ENCODE peak calls at places on chromosomes 16 and 17, in nine cellular contexts. Q is HTR-8/SVneo; S is stimulated activated CD8-positive, alpha-beta memory T cell treated with anti-CD3 and anti-CD28 coated beads, Interleukin-15, amount 100 ng/mL, for 4 hours; K is neural progenitor cell; B is neuronal stem cell; W is cardiac muscle cell; H is stimulated activated CD4-positive, alpha-beta T cell treated with anti-CD3 and anti-CD28 coated beads, Interleukin-4, amount 100 ng/mL, for 48 hours; A is amygdala; O is HFF-Myc. Z is an unnamed sample.
A peak's percentile ranks its signal among the peaks of the same experiment; 100 is the strongest.

GRCh38 chr16:4332083-4332482 is 16.2 kb downstream of the GLIS2 start:
- DNase-seq in Q (no peak), S (no peak), K (no peak), B (no peak), W (no peak), H (no peak), A (no peak), O (no peak), Z (no peak)

GRCh38 chr17:81929253-81930141 is 2.0 kb upstream of the MAFG start:
- DNase-seq in Q (no peak), S (no peak), K (no peak), B (no peak), W (no peak), H (no peak), A (no peak), O (no peak), Z (no peak)

GRCh38 chr16:53065436-53066165 is 10.8 kb downstream of the CHD9 start:
- DNase-seq in Q (no peak), S (no peak), K (no peak), B (no peak), W (no peak), H (no peak), A (no peak), O (no peak), Z (no peak)

GRCh38 chr17:82350182-82351030 is 8.6 kb upstream of the TEX19 start:
- DNase-seq in Q (no peak), S (no peak), K (no peak), B (no peak), W (no peak), H (no peak), A (no peak), O (no peak), Z (no peak)

GRCh38 chr16:66926171-66926570 is 836 bp upstream of the RRAD start:
- DNase-seq in Q (no peak), S (no peak), K (no peak), B (no peak), W (no peak), H (no peak), A (peak; percentile 32), O (no peak), Z (no peak)

GRCh38 chr17:40611840-40612509 is 35.6 kb downstream of the SMARCE1 start:
- DNase-seq in Q (no peak), S (no peak), K (no peak), B (no peak), W (no peak), H (no peak), A (no peak), O (no peak), Z (no peak)

GRCh38 chr17:76547183-76547641 is 7.4 kb downstream of the PRCD start:
- DNase-seq in Q (peak; percentile 85), S (peak; percentile 37), K (peak; percentile 86), B (peak; percentile 67), W (peak; percentile 80), H (no peak), A (no peak), O (no peak), Z (no peak)

GRCh38 chr16:55053071-55053415 is 122.4 kb downstream of the IRX5 start:
- DNase-seq in Q (no peak), S (no peak), K (no peak), B (no peak), W (no peak), H (no peak), A (no peak), O (no peak), Z (no peak)

GRCh38 chr17:67829331-67829730 is 4.0 kb downstream of the BPTF start:
- DNase-seq in Q (no peak), S (no peak), K (peak; percentile 9), B (no peak), W (no peak), H (peak; percentile 38), A (no peak), O (no peak), Z (no peak)

GRCh38 chr16:54928421-54929089 is 2.1 kb upstream of the IRX5 start:
- DNase-seq in Q (no peak), S (no peak), K (peak; percentile 55), B (peak; percentile 30), W (no peak), H (no peak), A (no peak), O (no peak), Z (peak; percentile 53)

GRCh38 chr16:3190949-3191353 is 2.9 kb downstream of the OR1F1 start:
- DNase-seq in Q (no peak), S (no peak), K (peak; percentile 32), B (no peak), W (peak; percentile 21), H (no peak), A (no peak), O (no peak), Z (no peak)

GRCh38 chr17:3959295-3959899 is 4.8 kb downstream of the ATP2A3 start:
- DNase-seq in Q (no peak), S (no peak), K (no peak), B (no peak), W (no peak), H (no peak), A (no peak), O (no peak), Z (peak; percentile 5)

GRCh38 chr17:37233001-37233400 is 142.8 kb upstream of the C17orf78 start:
- DNase-seq in Q (no peak), S (no peak), K (peak; percentile 63), B (no peak), W (no peak), H (no peak), A (no peak), O (no peak), Z (no peak)

GRCh38 chr17:60630352-60630751 is 30.4 kb downstream of the PPM1D start:
- DNase-seq in Q (no peak), S (no peak), K (no peak), B (no peak), W (no peak), H (no peak), A (no peak), O (no peak), Z (no peak)

GRCh38 chr17:17366235-17366634 is 63.1 kb downstream of the NT5M start:
- DNase-seq in Q (no peak), S (no peak), K (no peak), B (no peak), W (no peak), H (no peak), A (no peak), O (no peak), Z (no peak)

GRCh38 chr17:66373944-66374817 is 71.8 kb downstream of the PRKCA start:
- DNase-seq in Q (no peak), S (peak; percentile 48), K (peak; percentile 56), B (no peak), W (peak; percentile 69), H (no peak), A (peak; percentile 8), O (no peak), Z (no peak)

GRCh38 chr17:65589321-65589720 is 27.9 kb upstream of the AXIN2 start:
- DNase-seq in Q (no peak), S (no peak), K (no peak), B (no peak), W (no peak), H (no peak), A (no peak), O (peak; percentile 21), Z (peak; percentile 20)

GRCh38 chr17:30393911-30394867 is 15.5 kb downstream of the CPD start:
- DNase-seq in Q (no peak), S (no peak), K (no peak), B (no peak), W (no peak), H (no peak), A (no peak), O (no peak), Z (no peak)

GRCh38 chr17:56136316-56136715 is 17.0 kb upstream of the ANKFN1 start:
- DNase-seq in Q (no peak), S (no peak), K (no peak), B (no peak), W (no peak), H (no peak), A (no peak), O (no peak), Z (no peak)

GRCh38 chr17:79201119-79201518 is 126.5 kb downstream of the ENGASE start:
- DNase-seq in Q (no peak), S (no peak), K (no peak), B (no peak), W (no peak), H (no peak), A (no peak), O (no peak), Z (no peak)

GRCh38 chr16:85479972-85480726 is 133.0 kb upstream of the GSE1 start:
- DNase-seq in Q (no peak), S (no peak), K (peak; percentile 62), B (no peak), W (peak; percentile 67), H (no peak), A (no peak), O (no peak), Z (no peak)

GRCh38 chr16:16102738-16103137 is 120.6 kb downstream of the ABCC6 start:
- DNase-seq in Q (no peak), S (no peak), K (no peak), B (no peak), W (no peak), H (no peak), A (no peak), O (no peak), Z (no peak)

GRCh38 chr16:82947675-82948074 is 320.9 kb downstream of the CDH13 start:
- DNase-seq in Q (no peak), S (no peak), K (no peak), B (no peak), W (no peak), H (no peak), A (no peak), O (no peak), Z (no peak)

GRCh38 chr17:74042744-74043486 is 160.6 kb upstream of the RPL38 start:
- DNase-seq in Q (peak; percentile 92), S (no peak), K (no peak), B (no peak), W (no peak), H (peak; percentile 42), A (peak; percentile 63), O (peak; percentile 20), Z (peak; percentile 76)

GRCh38 chr17:56785997-56786680 is 47.6 kb downstream of the C17orf67 start:
- DNase-seq in Q (no peak), S (no peak), K (no peak), B (no peak), W (no peak), H (no peak), A (no peak), O (no peak), Z (no peak)

GRCh38 chr16:5523794-5524193 is 426.2 kb upstream of the EEF2KMT start:
- DNase-seq in Q (no peak), S (no peak), K (peak; percentile 28), B (no peak), W (no peak), H (no peak), A (no peak), O (no peak), Z (no peak)

GRCh38 chr16:89435051-89435450 is 55.3 kb downstream of the ANKRD11 start:
- DNase-seq in Q (no peak), S (no peak), K (no peak), B (no peak), W (no peak), H (no peak), A (no peak), O (no peak), Z (no peak)

GRCh38 chr17:57945999-57946797 is 9.0 kb downstream of the CUEDC1 start:
- DNase-seq in Q (no peak), S (no peak), K (no peak), B (no peak), W (no peak), H (no peak), A (no peak), O (no peak), Z (no peak)

GRCh38 chr17:57940217-57940616 is 15.0 kb downstream of the CUEDC1 start:
- DNase-seq in Q (no peak), S (no peak), K (no peak), B (no peak), W (peak; percentile 40), H (no peak), A (no peak), O (no peak), Z (no peak)

GRCh38 chr16:68668266-68668665 is 23.2 kb downstream of the CDH3 start:
- DNase-seq in Q (peak; percentile 62), S (no peak), K (no peak), B (no peak), W (no peak), H (no peak), A (no peak), O (peak; percentile 63), Z (no peak)

GRCh38 chr16:30065943-30066881 is 652 bp downstream of the ALDOA start:
- DNase-seq in Q (no peak), S (no peak), K (peak; percentile 58), B (no peak), W (peak; percentile 37), H (peak; percentile 45), A (no peak), O (no peak), Z (no peak)

Z was measured in LoVo.